ENCODE peak calls at places on chromosomes 13 and 19, in eight cellular contexts. D, G, R, V, I, X, Q and O are unnamed samples.
A peak's percentile ranks its signal among the peaks of the same experiment; 100 is the strongest.

GRCh38 chr13:57673197-57673596 is 41.7 kb downstream of the PCDH17 start:
- DNase-seq in D (no peak), G (no peak), R (no peak), V (no peak), I (no peak), X (no peak), Q (no peak), O (no peak)

GRCh38 chr13:66995366-66995663 is 234.8 kb downstream of the PCDH9 start:
- DNase-seq in D (no peak), G (no peak), R (no peak), V (no peak), I (no peak), X (no peak), Q (no peak), O (no peak)

GRCh38 chr19:33125929-33126388 is 6.0 kb upstream of the WDR88 start:
- DNase-seq in D (peak; percentile 50), G (peak; percentile 72), R (peak; percentile 21), V (no peak), I (no peak), X (peak; percentile 3), Q (peak; percentile 21), O (no peak)

GRCh38 chr19:19558636-19559035 is 20.6 kb downstream of the CILP2 start:
- DNase-seq in D (no peak), G (no peak), R (no peak), V (no peak), I (no peak), X (no peak), Q (no peak), O (no peak)

GRCh38 chr19:51687791-51688664 is 5.1 kb upstream of the SPACA6 start:
- DNase-seq in D (peak; percentile 43), G (peak; percentile 53), R (no peak), V (peak; percentile 86), I (peak; percentile 81), X (peak; percentile 57), Q (no peak), O (no peak)

GRCh38 chr19:42122691-42123607 is 9.3 kb downstream of the POU2F2 start:
- DNase-seq in D (no peak), G (no peak), R (no peak), V (no peak), I (no peak), X (no peak), Q (peak; percentile 26), O (no peak)

GRCh38 chr13:112725346-112726017 is 35.6 kb downstream of the ATP11A start:
- DNase-seq in D (no peak), G (no peak), R (peak; percentile 92), V (no peak), I (peak; percentile 50), X (no peak), Q (no peak), O (no peak)

GRCh38 chr19:55549500-55550320 is 4.4 kb upstream of the SBK3 start:
- DNase-seq in D (no peak), G (peak; percentile 63), R (peak; percentile 68), V (no peak), I (no peak), X (no peak), Q (no peak), O (no peak)

GRCh38 chr19:50215820-50216219 is 12.4 kb downstream of the MYH14 start:
- DNase-seq in D (no peak), G (no peak), R (no peak), V (no peak), I (no peak), X (no peak), Q (no peak), O (no peak)

GRCh38 chr19:39407394-39407643 is 672 bp downstream of the ZFP36 start:
- DNase-seq in D (no peak), G (no peak), R (no peak), V (no peak), I (peak; percentile 74), X (peak; percentile 66), Q (no peak), O (no peak)

GRCh38 chr19:48660854-48661731 is 11.7 kb downstream of the NTN5 start:
- DNase-seq in D (peak; percentile 72), G (peak; percentile 88), R (peak; percentile 93), V (no peak), I (peak; percentile 94), X (peak; percentile 67), Q (peak; percentile 66), O (no peak)

GRCh38 chr13:33015275-33015674 is 948 bp upstream of the KL start:
- DNase-seq in D (no peak), G (no peak), R (no peak), V (no peak), I (no peak), X (no peak), Q (no peak), O (no peak)

GRCh38 chr13:41065098-41065497 is 3.8 kb downstream of the WBP4 start:
- DNase-seq in D (no peak), G (no peak), R (no peak), V (no peak), I (no peak), X (no peak), Q (no peak), O (no peak)

GRCh38 chr19:58181902-58182576 is 822 bp upstream of the ZNF274 start:
- DNase-seq in D (no peak), G (peak; percentile 58), R (peak; percentile 61), V (no peak), I (no peak), X (no peak), Q (peak; percentile 33), O (no peak)

GRCh38 chr19:31537136-31537535 is 187.9 kb upstream of the TSHZ3 start:
- DNase-seq in D (no peak), G (no peak), R (no peak), V (peak; percentile 59), I (no peak), X (no peak), Q (no peak), O (no peak)

GRCh38 chr19:18762125-18763023 is 28.7 kb downstream of the COMP start:
- DNase-seq in D (no peak), G (no peak), R (peak; percentile 93), V (no peak), I (peak; percentile 80), X (peak; percentile 21), Q (no peak), O (no peak)

GRCh38 chr19:29672933-29673336 is 7.7 kb downstream of the PLEKHF1 start:
- DNase-seq in D (no peak), G (no peak), R (no peak), V (no peak), I (no peak), X (no peak), Q (peak; percentile 84), O (no peak)

GRCh38 chr19:50723069-50723468 is at the start of gene CLEC11A:
- DNase-seq in D (no peak), G (no peak), R (no peak), V (no peak), I (peak; percentile 83), X (no peak), Q (no peak), O (no peak)

GRCh38 chr13:51230473-51231105 is 8.4 kb downstream of the FAM124A start:
- DNase-seq in D (no peak), G (no peak), R (no peak), V (no peak), I (peak; percentile 75), X (peak; percentile 55), Q (no peak), O (no peak)

GRCh38 chr13:102868366-102868936 is 22.6 kb downstream of the ERCC5 start:
- DNase-seq in D (no peak), G (no peak), R (no peak), V (no peak), I (no peak), X (no peak), Q (no peak), O (no peak)

GRCh38 chr13:76991432-76991795 is 467 bp upstream of the CLN5 start:
- DNase-seq in D (no peak), G (no peak), R (no peak), V (no peak), I (no peak), X (no peak), Q (peak; percentile 69), O (no peak)

GRCh38 chr13:44368062-44368591 is 5.5 kb upstream of the SERP2 start:
- DNase-seq in D (no peak), G (no peak), R (no peak), V (no peak), I (no peak), X (no peak), Q (no peak), O (no peak)

GRCh38 chr13:113559901-113560644 is 24.5 kb upstream of the TFDP1 start:
- DNase-seq in D (no peak), G (no peak), R (no peak), V (peak; percentile 56), I (no peak), X (no peak), Q (no peak), O (peak; percentile 60)

GRCh38 chr19:3670258-3670795 is 29.9 kb downstream of the PIP5K1C start:
- DNase-seq in D (no peak), G (no peak), R (no peak), V (no peak), I (peak; percentile 88), X (no peak), Q (no peak), O (no peak)

GRCh38 chr13:107144432-107144831 is 576.5 kb upstream of the ARGLU1 start:
- DNase-seq in D (no peak), G (no peak), R (peak; percentile 0), V (no peak), I (no peak), X (no peak), Q (no peak), O (no peak)

GRCh38 chr13:77305276-77305675 is 21.6 kb downstream of the MYCBP2 start:
- DNase-seq in D (no peak), G (no peak), R (no peak), V (no peak), I (no peak), X (no peak), Q (no peak), O (no peak)

GRCh38 chr13:26202365-26202972 is 19.6 kb downstream of the RNF6 start:
- DNase-seq in D (no peak), G (no peak), R (peak; percentile 54), V (no peak), I (no peak), X (no peak), Q (no peak), O (no peak)

GRCh38 chr19:48544856-48545750 is 6.9 kb upstream of the SULT2B1 start:
- DNase-seq in D (no peak), G (no peak), R (no peak), V (no peak), I (no peak), X (no peak), Q (no peak), O (no peak)